ENCODE peak calls at places on chromosomes 3 and 15, in eight cellular contexts. One of them, this sample, is unnamed.

GRCh38 chr3:55524565-55525244 is 37.6 kb upstream of the WNT5A start:
- DNase-seq in CD8-positive, alpha-beta memory T cell: no peak
- DNase-seq in spleen: no peak
- DNase-seq in astrocyte of the spinal cord: peak; percentile 84
- DNase-seq in HepG2: no peak
- DNase-seq in tibial artery: no peak
- DNase-seq in ovary: no peak
- DNase-seq in SJSA1: peak; percentile 33
- DNase-seq in this sample: peak; percentile 8

GRCh38 chr15:60384052-60384451 is 13.7 kb downstream of the ANXA2 start:
- DNase-seq in CD8-positive, alpha-beta memory T cell: no peak
- DNase-seq in spleen: no peak
- DNase-seq in astrocyte of the spinal cord: no peak
- DNase-seq in HepG2: no peak
- DNase-seq in tibial artery: no peak
- DNase-seq in ovary: no peak
- DNase-seq in SJSA1: no peak
- DNase-seq in this sample: no peak

GRCh38 chr3:44992555-44993470 is 16.8 kb downstream of the EXOSC7 start:
- DNase-seq in CD8-positive, alpha-beta memory T cell: no peak
- DNase-seq in spleen: no peak
- DNase-seq in astrocyte of the spinal cord: peak; percentile 30
- DNase-seq in HepG2: no peak
- DNase-seq in tibial artery: no peak
- DNase-seq in ovary: no peak
- DNase-seq in SJSA1: no peak
- DNase-seq in this sample: peak; percentile 39

GRCh38 chr3:39593341-39593740 is 125.9 kb downstream of the MOBP start:
- DNase-seq in CD8-positive, alpha-beta memory T cell: no peak
- DNase-seq in spleen: no peak
- DNase-seq in astrocyte of the spinal cord: no peak
- DNase-seq in HepG2: no peak
- DNase-seq in tibial artery: no peak
- DNase-seq in ovary: no peak
- DNase-seq in SJSA1: no peak
- DNase-seq in this sample: no peak

GRCh38 chr3:5186089-5186853 is 1.2 kb upstream of the EDEM1 start:
- DNase-seq in CD8-positive, alpha-beta memory T cell: no peak
- DNase-seq in spleen: no peak
- DNase-seq in astrocyte of the spinal cord: no peak
- DNase-seq in HepG2: no peak
- DNase-seq in tibial artery: no peak
- DNase-seq in ovary: no peak
- DNase-seq in SJSA1: peak; percentile 4
- DNase-seq in this sample: no peak

GRCh38 chr3:128329491-128330300 is 137.0 kb downstream of the DNAJB8 start:
- DNase-seq in CD8-positive, alpha-beta memory T cell: no peak
- DNase-seq in spleen: peak; percentile 64
- DNase-seq in astrocyte of the spinal cord: no peak
- DNase-seq in HepG2: no peak
- DNase-seq in tibial artery: no peak
- DNase-seq in ovary: no peak
- DNase-seq in SJSA1: peak; percentile 10
- DNase-seq in this sample: no peak

GRCh38 chr3:152269423-152270144 is 855 bp downstream of the MBNL1 start:
- DNase-seq in CD8-positive, alpha-beta memory T cell: peak; percentile 82
- DNase-seq in spleen: peak; percentile 74
- DNase-seq in astrocyte of the spinal cord: peak; percentile 93
- DNase-seq in HepG2: peak; percentile 46
- DNase-seq in tibial artery: peak; percentile 73
- DNase-seq in ovary: peak; percentile 33
- DNase-seq in SJSA1: peak; percentile 77
- DNase-seq in this sample: peak; percentile 76

GRCh38 chr3:124778061-124778460 is 47.8 kb downstream of the UMPS start:
- DNase-seq in CD8-positive, alpha-beta memory T cell: no peak
- DNase-seq in spleen: no peak
- DNase-seq in astrocyte of the spinal cord: no peak
- DNase-seq in HepG2: no peak
- DNase-seq in tibial artery: no peak
- DNase-seq in ovary: no peak
- DNase-seq in SJSA1: no peak
- DNase-seq in this sample: peak; percentile 73

GRCh38 chr15:90708516-90708915 is 8.6 kb upstream of the BLM start:
- DNase-seq in CD8-positive, alpha-beta memory T cell: no peak
- DNase-seq in spleen: no peak
- DNase-seq in astrocyte of the spinal cord: no peak
- DNase-seq in HepG2: no peak
- DNase-seq in tibial artery: no peak
- DNase-seq in ovary: no peak
- DNase-seq in SJSA1: peak; percentile 22
- DNase-seq in this sample: no peak

GRCh38 chr15:73633991-73634495 is 854 bp upstream of the NPTN start:
- DNase-seq in CD8-positive, alpha-beta memory T cell: no peak
- DNase-seq in spleen: no peak
- DNase-seq in astrocyte of the spinal cord: peak; percentile 94
- DNase-seq in HepG2: peak; percentile 53
- DNase-seq in tibial artery: no peak
- DNase-seq in ovary: no peak
- DNase-seq in SJSA1: peak; percentile 95
- DNase-seq in this sample: no peak

GRCh38 chr15:56732135-56732880 is 1.0 kb downstream of the ZNF280D start:
- DNase-seq in CD8-positive, alpha-beta memory T cell: no peak
- DNase-seq in spleen: no peak
- DNase-seq in astrocyte of the spinal cord: peak; percentile 80
- DNase-seq in HepG2: peak; percentile 11
- DNase-seq in tibial artery: no peak
- DNase-seq in ovary: no peak
- DNase-seq in SJSA1: peak; percentile 41
- DNase-seq in this sample: peak; percentile 18

GRCh38 chr3:9448071-9448470 is 50.7 kb downstream of the SETD5 start:
- DNase-seq in CD8-positive, alpha-beta memory T cell: no peak
- DNase-seq in spleen: no peak
- DNase-seq in astrocyte of the spinal cord: no peak
- DNase-seq in HepG2: no peak
- DNase-seq in tibial artery: no peak
- DNase-seq in ovary: no peak
- DNase-seq in SJSA1: no peak
- DNase-seq in this sample: no peak

GRCh38 chr3:191968299-191968698 is 507.3 kb downstream of the PYDC2 start:
- DNase-seq in CD8-positive, alpha-beta memory T cell: no peak
- DNase-seq in spleen: no peak
- DNase-seq in astrocyte of the spinal cord: no peak
- DNase-seq in HepG2: no peak
- DNase-seq in tibial artery: no peak
- DNase-seq in ovary: no peak
- DNase-seq in SJSA1: no peak
- DNase-seq in this sample: no peak

GRCh38 chr15:78455749-78456148 is 17.7 kb downstream of the IREB2 start:
- DNase-seq in CD8-positive, alpha-beta memory T cell: no peak
- DNase-seq in spleen: no peak
- DNase-seq in astrocyte of the spinal cord: no peak
- DNase-seq in HepG2: no peak
- DNase-seq in tibial artery: no peak
- DNase-seq in ovary: no peak
- DNase-seq in SJSA1: no peak
- DNase-seq in this sample: peak; percentile 17

GRCh38 chr3:151276038-151277027 is 2.0 kb downstream of the P2RY14 start:
- DNase-seq in CD8-positive, alpha-beta memory T cell: peak; percentile 56
- DNase-seq in spleen: peak; percentile 76
- DNase-seq in astrocyte of the spinal cord: no peak
- DNase-seq in HepG2: no peak
- DNase-seq in tibial artery: no peak
- DNase-seq in ovary: no peak
- DNase-seq in SJSA1: no peak
- DNase-seq in this sample: no peak

GRCh38 chr15:97728791-97729190 is 231.7 kb upstream of the ARRDC4 start:
- DNase-seq in CD8-positive, alpha-beta memory T cell: no peak
- DNase-seq in spleen: no peak
- DNase-seq in astrocyte of the spinal cord: no peak
- DNase-seq in HepG2: no peak
- DNase-seq in tibial artery: no peak
- DNase-seq in ovary: no peak
- DNase-seq in SJSA1: no peak
- DNase-seq in this sample: no peak
- H3K4me3 ChIP-seq in CD8-positive, alpha-beta memory T cell: no peak overlapping the region
- H3K4me3 ChIP-seq in spleen: no peak overlapping the region
- H3K4me3 ChIP-seq in astrocyte of the spinal cord: no peak overlapping the region
- H3K4me3 ChIP-seq in HepG2: no peak overlapping the region
- H3K4me3 ChIP-seq in tibial artery: no peak overlapping the region
- H3K4me3 ChIP-seq in ovary: no peak overlapping the region
- H3K4me3 ChIP-seq in SJSA1: no peak overlapping the region
- H3K4me3 ChIP-seq in this sample: no peak overlapping the region

DNA sequence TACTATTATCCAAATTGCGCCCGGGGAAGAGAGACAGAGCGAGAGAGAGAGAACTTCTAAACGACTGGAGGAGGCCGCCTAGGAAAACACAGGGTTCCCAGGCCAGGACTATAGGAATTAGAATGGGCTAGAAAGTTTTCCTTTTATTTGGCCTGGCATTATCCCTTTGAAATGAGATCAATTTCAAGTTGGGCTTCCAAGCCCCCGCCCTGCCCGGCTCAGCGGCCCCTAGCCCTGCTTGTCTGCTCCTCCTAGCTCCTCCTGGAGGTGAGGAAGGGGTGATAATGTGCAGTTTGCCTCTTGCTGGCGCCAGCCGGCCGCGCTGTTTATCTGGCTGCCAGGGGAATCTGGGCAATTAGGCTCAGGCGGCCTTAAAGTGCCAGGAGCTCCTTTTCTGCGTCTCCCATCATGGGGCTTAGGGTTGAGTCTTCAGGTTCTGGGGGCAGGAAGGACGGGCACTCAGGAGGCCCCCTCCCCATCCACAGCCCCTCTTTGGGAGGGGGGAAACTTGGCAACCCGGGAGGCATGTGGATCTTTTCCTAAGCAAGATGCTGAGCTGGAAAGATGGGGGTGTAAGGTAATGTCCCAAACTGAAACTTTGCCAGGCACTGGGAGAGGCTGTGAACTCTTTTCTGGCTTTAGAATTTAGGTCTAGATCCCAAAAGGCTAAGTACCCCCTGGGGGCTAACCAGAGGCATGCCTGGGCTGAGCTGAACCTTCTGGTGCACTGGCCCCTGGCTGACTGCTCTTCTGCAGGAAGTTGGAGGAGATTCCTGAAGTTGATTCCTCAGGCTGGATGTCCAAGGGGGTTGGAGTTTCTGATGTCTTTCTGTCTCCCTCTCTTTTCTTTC is 5.5 kb downstream of the SMAD6 start:
- DNase-seq in CD8-positive, alpha-beta memory T cell: no peak
- DNase-seq in spleen: no peak
- DNase-seq in astrocyte of the spinal cord: peak; percentile 55
- DNase-seq in HepG2: peak; percentile 47
- DNase-seq in tibial artery: no peak
- DNase-seq in ovary: peak; percentile 51
- DNase-seq in SJSA1: peak; percentile 70
- DNase-seq in this sample: peak; percentile 86
- H3K4me3 ChIP-seq in CD8-positive, alpha-beta memory T cell: no peak overlapping the region
- H3K4me3 ChIP-seq in spleen: peak overlapping the region; percentile 4
- H3K4me3 ChIP-seq in astrocyte of the spinal cord: peak overlapping the region; percentile 7
- H3K4me3 ChIP-seq in HepG2: no peak overlapping the region
- H3K4me3 ChIP-seq in tibial artery: peak overlapping the region; percentile 78
- H3K4me3 ChIP-seq in ovary: peak overlapping the region; percentile 15
- H3K4me3 ChIP-seq in SJSA1: no peak overlapping the region
- H3K4me3 ChIP-seq in this sample: peak overlapping the region; percentile 63

DNA sequence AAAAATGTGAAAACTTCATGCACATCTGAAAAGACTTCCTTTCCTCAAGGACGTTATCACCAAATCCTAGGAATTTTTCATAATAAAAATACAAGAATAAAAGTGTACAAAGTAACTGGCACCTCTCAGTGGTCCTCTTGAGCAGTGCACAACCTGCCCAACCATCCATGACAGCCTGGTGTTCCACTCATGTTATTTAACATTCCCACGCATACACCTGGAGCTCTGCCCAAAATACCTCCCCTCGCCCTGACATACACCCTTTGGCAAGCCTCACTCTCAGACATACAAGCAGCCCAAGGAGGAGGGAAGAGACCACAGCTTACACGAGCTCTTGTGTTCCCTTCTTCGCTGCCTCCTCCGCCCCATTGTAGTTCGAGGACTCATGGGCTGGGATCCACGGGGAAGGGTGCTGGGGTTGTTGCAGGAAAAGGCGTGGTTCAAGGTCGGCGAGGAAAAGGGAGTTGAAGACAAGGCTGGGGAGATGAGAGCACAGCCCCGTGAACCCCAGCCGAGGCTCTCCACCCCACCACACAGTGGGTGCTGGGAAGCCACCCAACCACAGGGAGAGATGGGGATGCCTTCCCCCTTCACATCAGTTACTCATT is 23.3 kb downstream of the GRIP2 start:
- DNase-seq in CD8-positive, alpha-beta memory T cell: no peak
- DNase-seq in spleen: peak; percentile 38
- DNase-seq in astrocyte of the spinal cord: no peak
- DNase-seq in HepG2: no peak
- DNase-seq in tibial artery: no peak
- DNase-seq in ovary: no peak
- DNase-seq in SJSA1: no peak
- DNase-seq in this sample: no peak
- H3K4me3 ChIP-seq in CD8-positive, alpha-beta memory T cell: no peak overlapping the region
- H3K4me3 ChIP-seq in spleen: no peak overlapping the region
- H3K4me3 ChIP-seq in astrocyte of the spinal cord: no peak overlapping the region
- H3K4me3 ChIP-seq in HepG2: no peak overlapping the region
- H3K4me3 ChIP-seq in tibial artery: no peak overlapping the region
- H3K4me3 ChIP-seq in ovary: no peak overlapping the region
- H3K4me3 ChIP-seq in SJSA1: no peak overlapping the region
- H3K4me3 ChIP-seq in this sample: no peak overlapping the region

DNA sequence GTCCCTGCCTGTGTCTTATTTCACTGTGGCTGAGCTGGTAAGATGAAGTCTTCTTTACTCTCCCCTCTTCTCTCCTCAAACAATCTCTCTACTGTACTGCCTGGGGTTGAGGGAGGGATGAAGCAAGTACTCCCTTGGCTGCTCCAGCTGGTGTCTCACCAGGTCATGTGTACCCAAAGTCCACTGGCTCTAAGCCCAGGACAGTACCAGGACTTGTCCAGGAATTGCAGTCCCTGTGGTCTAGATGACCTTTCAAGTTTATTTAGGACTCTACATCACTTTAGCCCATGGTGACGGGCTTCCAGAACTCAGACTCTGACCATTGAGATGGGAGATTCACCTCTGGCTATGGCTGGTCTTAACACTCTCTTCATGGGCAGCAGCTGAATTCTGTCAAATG is 17.5 kb upstream of the SLC27A2 start:
- DNase-seq in CD8-positive, alpha-beta memory T cell: no peak
- DNase-seq in spleen: no peak
- DNase-seq in astrocyte of the spinal cord: no peak
- DNase-seq in HepG2: peak; percentile 86
- DNase-seq in tibial artery: peak; percentile 54
- DNase-seq in ovary: no peak
- DNase-seq in SJSA1: no peak
- DNase-seq in this sample: no peak
- H3K4me3 ChIP-seq in CD8-positive, alpha-beta memory T cell: no peak overlapping the region
- H3K4me3 ChIP-seq in spleen: no peak overlapping the region
- H3K4me3 ChIP-seq in astrocyte of the spinal cord: no peak overlapping the region
- H3K4me3 ChIP-seq in HepG2: no peak overlapping the region
- H3K4me3 ChIP-seq in tibial artery: no peak overlapping the region
- H3K4me3 ChIP-seq in ovary: no peak overlapping the region
- H3K4me3 ChIP-seq in SJSA1: no peak overlapping the region
- H3K4me3 ChIP-seq in this sample: no peak overlapping the region

GRCh38 chr3:138593488-138594149 is 441 bp downstream of the CEP70 start:
- DNase-seq in CD8-positive, alpha-beta memory T cell: no peak
- DNase-seq in spleen: no peak
- DNase-seq in astrocyte of the spinal cord: no peak
- DNase-seq in HepG2: peak; percentile 6
- DNase-seq in tibial artery: no peak
- DNase-seq in ovary: no peak
- DNase-seq in SJSA1: no peak
- DNase-seq in this sample: peak; percentile 20
- H3K4me3 ChIP-seq in CD8-positive, alpha-beta memory T cell: peak overlapping the region; percentile 94
- H3K4me3 ChIP-seq in spleen: peak overlapping the region; percentile 75
- H3K4me3 ChIP-seq in astrocyte of the spinal cord: peak overlapping the region; percentile 85
- H3K4me3 ChIP-seq in HepG2: peak overlapping the region; percentile 83
- H3K4me3 ChIP-seq in tibial artery: peak overlapping the region; percentile 56
- H3K4me3 ChIP-seq in ovary: peak overlapping the region; percentile 66
- H3K4me3 ChIP-seq in SJSA1: peak overlapping the region; percentile 59
- H3K4me3 ChIP-seq in this sample: peak overlapping the region; percentile 65

This sample was measured in A673.